ENCODE peak calls at places on chromosomes 4 and X, in nine cellular contexts. M is fibroblast of pulmonary artery; O is fibroblast of mammary gland; L is psoas muscle; H is HFFc6; A is mucosa of descending colon; V is stomach; Z is CD8-positive, alpha-beta T cell; S is epithelial cell of proximal tubule. D is an unnamed sample.

GRCh38 chr4:15005474-15006115 is 3.3 kb downstream of the CPEB2 start:
- DNase-seq in M (no peak), O (no peak), L (no peak), H (no peak), A (no peak), V (no peak), Z (no peak), S (no peak), D (no peak)

GRCh38 chr4:185222598-185222997 is 13.2 kb downstream of the SNX25 start:
- DNase-seq in M (no peak), O (peak), L (no peak), H (peak), A (no peak), V (no peak), Z (no peak), S (no peak), D (peak)

GRCh38 chr4:80186666-80187065 is 10.6 kb upstream of the PRDM8 start:
- DNase-seq in M (no peak), O (no peak), L (no peak), H (no peak), A (no peak), V (no peak), Z (no peak), S (no peak), D (no peak)

GRCh38 chrX:31057291-31057690 is 14.6 kb downstream of the FTHL17 start:
- DNase-seq in M (no peak), O (no peak), L (no peak), H (no peak), A (no peak), V (no peak), Z (no peak), S (no peak), D (no peak)

GRCh38 chrX:47198026-47198686 is 4.5 kb downstream of the UBA1 start:
- DNase-seq in M (peak), O (no peak), L (peak), H (no peak), A (no peak), V (no peak), Z (no peak), S (no peak), D (no peak)

GRCh38 chr4:115781528-115782146 is 668.2 kb upstream of the NDST4 start:
- DNase-seq in M (no peak), O (no peak), L (no peak), H (no peak), A (no peak), V (no peak), Z (no peak), S (no peak), D (no peak)

GRCh38 chrX:56564182-56564885 is 907 bp downstream of the UBQLN2 start:
- DNase-seq in M (peak), O (peak), L (peak), H (peak), A (peak), V (no peak), Z (peak), S (peak), D (no peak)

GRCh38 chrX:10633722-10634121 is 13.3 kb upstream of the MID1 start:
- DNase-seq in M (peak), O (peak), L (no peak), H (peak), A (no peak), V (no peak), Z (no peak), S (peak), D (no peak)

GRCh38 chr4:81919238-81919637 is 447.5 kb upstream of the RASGEF1B start:
- DNase-seq in M (peak), O (peak), L (no peak), H (no peak), A (no peak), V (no peak), Z (no peak), S (peak), D (no peak)

GRCh38 chr4:168319486-168320019 is 1.0 kb upstream of the DDX60 start:
- DNase-seq in M (no peak), O (no peak), L (no peak), H (no peak), A (no peak), V (no peak), Z (no peak), S (no peak), D (no peak)

GRCh38 chr4:6582889-6583504 is 8.0 kb downstream of the MAN2B2 start:
- DNase-seq in M (peak), O (peak), L (no peak), H (peak), A (peak), V (no peak), Z (no peak), S (no peak), D (no peak)

GRCh38 chrX:155028749-155029360 is 2.2 kb downstream of the FUNDC2 start:
- DNase-seq in M (peak), O (peak), L (no peak), H (no peak), A (no peak), V (no peak), Z (no peak), S (no peak), D (no peak)

GRCh38 chrX:129930941-129931410 is 25.0 kb downstream of the UTP14A start:
- DNase-seq in M (peak), O (no peak), L (no peak), H (no peak), A (no peak), V (no peak), Z (no peak), S (no peak), D (no peak)

GRCh38 chr4:575281-576141 is 584 bp downstream of the TMEM271 start:
- DNase-seq in M (peak), O (peak), L (no peak), H (no peak), A (no peak), V (no peak), Z (no peak), S (no peak), D (peak)

GRCh38 chr4:5660185-5660584 is 48.2 kb downstream of the EVC2 start:
- DNase-seq in M (peak), O (peak), L (no peak), H (peak), A (no peak), V (no peak), Z (no peak), S (peak), D (no peak)

GRCh38 chr4:112210777-112211176 is 20.8 kb upstream of the AP1AR start:
- DNase-seq in M (no peak), O (peak), L (no peak), H (no peak), A (no peak), V (no peak), Z (no peak), S (no peak), D (no peak)

GRCh38 chrX:103585421-103586313 is at the start of gene TCEAL4:
- DNase-seq in M (peak), O (peak), L (peak), H (no peak), A (peak), V (peak), Z (peak), S (no peak), D (no peak)

GRCh38 chrX:15820106-15821073 is 30.1 kb downstream of the ZRSR2 start:
- DNase-seq in M (no peak), O (peak), L (no peak), H (no peak), A (no peak), V (no peak), Z (no peak), S (no peak), D (no peak)

GRCh38 chrX:57211906-57212305 is 74.6 kb upstream of the FAAH2 start:
- DNase-seq in M (no peak), O (no peak), L (no peak), H (no peak), A (no peak), V (no peak), Z (no peak), S (no peak), D (no peak)

GRCh38 chr4:108072300-108072699 is 82.6 kb downstream of the HADH start:
- DNase-seq in M (no peak), O (no peak), L (no peak), H (no peak), A (peak), V (no peak), Z (peak), S (no peak), D (no peak)

GRCh38 chr4:140252144-140252741 is 98.3 kb upstream of the MAML3 start:
- DNase-seq in M (no peak), O (no peak), L (peak), H (no peak), A (peak), V (peak), Z (no peak), S (no peak), D (no peak)

GRCh38 chr4:177964693-177965168 is 522.5 kb upstream of the AGA start:
- DNase-seq in M (peak), O (peak), L (no peak), H (peak), A (no peak), V (no peak), Z (no peak), S (peak), D (no peak)

GRCh38 chr4:147057631-147057980 is 111.9 kb upstream of the TTC29 start:
- DNase-seq in M (peak), O (peak), L (no peak), H (no peak), A (no peak), V (no peak), Z (no peak), S (peak), D (no peak)

GRCh38 chr4:188275686-188276085 is 136.4 kb downstream of the TRIML1 start:
- DNase-seq in M (no peak), O (no peak), L (no peak), H (no peak), A (no peak), V (no peak), Z (no peak), S (no peak), D (no peak)

GRCh38 chr4:153595894-153596601 is 88.0 kb upstream of the TLR2 start:
- DNase-seq in M (no peak), O (no peak), L (no peak), H (no peak), A (no peak), V (no peak), Z (no peak), S (no peak), D (no peak)
- TF ChIP-seq CTCF in M (no peak), O (no peak), L (no peak), H (no peak), A (no peak), V (no peak), Z (no peak), S (no peak), D (no peak)

GRCh38 chr4:137610960-137611359 is 78.7 kb upstream of the PCDH18 start:
- DNase-seq in M (peak), O (peak), L (no peak), H (peak), A (no peak), V (no peak), Z (no peak), S (no peak), D (no peak)
- TF ChIP-seq CTCF in M (peak), O (peak), L (peak), H (peak), A (no peak), V (peak), Z (no peak), S (peak), D (peak)

GRCh38 chr4:95398217-95398616 is 150.6 kb downstream of the UNC5C start:
- DNase-seq in M (no peak), O (no peak), L (no peak), H (no peak), A (no peak), V (no peak), Z (no peak), S (no peak), D (no peak)

GRCh38 chr4:95394733-95395306 is 154.0 kb downstream of the UNC5C start:
- DNase-seq in M (no peak), O (no peak), L (no peak), H (no peak), A (no peak), V (no peak), Z (no peak), S (peak), D (no peak)

GRCh38 chr4:95388911-95389310 is 159.9 kb downstream of the UNC5C start:
- DNase-seq in M (no peak), O (no peak), L (no peak), H (no peak), A (no peak), V (no peak), Z (no peak), S (peak), D (no peak)

GRCh38 chr4:95392886-95393285 is 155.9 kb downstream of the UNC5C start:
- DNase-seq in M (no peak), O (no peak), L (no peak), H (no peak), A (no peak), V (no peak), Z (no peak), S (no peak), D (no peak)

GRCh38 chr4:95393821-95394220 is 155.0 kb downstream of the UNC5C start:
- DNase-seq in M (no peak), O (no peak), L (no peak), H (no peak), A (no peak), V (no peak), Z (no peak), S (no peak), D (no peak)
- TF ChIP-seq CTCF in M (no peak), O (no peak), L (no peak), H (no peak), A (no peak), V (no peak), Z (no peak), S (no peak), D (no peak)

GRCh38 chrX:72573158-72573511 is 492 bp upstream of the HDAC8 start:
- DNase-seq in M (no peak), O (no peak), L (no peak), H (no peak), A (no peak), V (no peak), Z (no peak), S (no peak), D (no peak)

GRCh38 chrX:72568406-72569092 is 4.1 kb downstream of the HDAC8 start:
- DNase-seq in M (peak), O (peak), L (no peak), H (peak), A (no peak), V (no peak), Z (no peak), S (no peak), D (peak)

GRCh38 chrX:72566448-72566847 is 6.2 kb downstream of the HDAC8 start:
- DNase-seq in M (no peak), O (no peak), L (no peak), H (no peak), A (no peak), V (no peak), Z (no peak), S (no peak), D (no peak)

GRCh38 chrX:72572248-72573157 is at the start of gene HDAC8:
- DNase-seq in M (peak), O (peak), L (peak), H (peak), A (peak), V (peak), Z (peak), S (peak), D (peak)

DNA sequence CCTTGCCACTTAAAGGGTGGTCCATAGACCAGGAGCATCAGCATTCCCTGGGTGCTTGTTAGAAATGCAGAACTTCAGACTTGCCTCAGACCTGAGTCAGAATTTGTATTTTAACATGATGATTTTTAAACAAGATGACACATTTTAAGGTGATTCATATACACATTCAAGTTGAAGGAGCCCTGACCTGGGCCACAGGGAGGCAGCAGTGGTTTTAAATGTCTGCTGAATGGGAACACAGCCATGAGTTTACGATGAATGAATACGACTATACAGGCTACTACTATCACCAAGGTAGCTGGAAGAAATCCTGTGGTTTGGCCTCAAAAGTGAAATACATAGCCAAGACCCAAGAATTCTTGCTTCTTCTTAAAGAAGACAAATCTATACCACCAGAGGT is 2.9 kb downstream of the HDAC8 start:
- DNase-seq in M (peak), O (peak), L (no peak), H (peak), A (no peak), V (no peak), Z (no peak), S (no peak), D (peak)
- TF ChIP-seq CTCF in M (peak), O (peak), L (no peak), H (peak), A (no peak), V (no peak), Z (no peak), S (peak), D (peak)

DNA sequence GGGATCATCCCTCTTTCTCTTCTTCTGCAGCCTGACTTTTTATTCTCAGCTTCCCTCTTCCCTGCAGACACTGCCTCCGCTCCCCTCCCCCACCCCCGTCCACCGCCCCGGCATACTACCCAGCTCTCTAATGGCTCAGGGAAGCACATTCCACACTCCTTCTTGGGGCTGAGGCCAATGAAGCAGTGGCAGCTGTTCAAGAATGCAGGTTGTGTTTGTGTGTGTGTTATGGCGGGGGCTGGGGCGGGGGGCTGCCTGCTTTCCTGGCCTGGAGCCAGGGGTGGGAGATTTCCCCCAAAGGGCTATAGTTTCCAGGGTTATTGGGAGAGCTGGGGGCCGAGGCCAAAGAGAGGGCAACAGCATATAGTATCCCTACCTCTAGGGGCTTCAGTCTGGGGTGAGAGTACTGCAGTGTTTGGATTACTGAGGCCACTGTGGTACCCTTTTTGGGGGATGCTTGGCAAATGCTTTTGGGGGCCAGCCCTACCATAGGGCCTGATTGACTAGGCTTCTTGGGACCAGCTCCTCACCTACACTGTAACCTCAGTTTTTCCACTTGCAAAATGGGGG is 149.5 kb downstream of the EFNB1 start:
- DNase-seq in M (peak), O (peak), L (no peak), H (no peak), A (no peak), V (no peak), Z (no peak), S (no peak), D (no peak)
- TF ChIP-seq CTCF in M (no peak), O (no peak), L (no peak), H (no peak), A (no peak), V (no peak), Z (no peak), S (no peak), D (no peak)

GRCh38 chrX:81957318-81957717 is 755.4 kb downstream of the SH3BGRL start:
- DNase-seq in M (peak), O (peak), L (no peak), H (no peak), A (no peak), V (no peak), Z (no peak), S (no peak), D (no peak)

DNA sequence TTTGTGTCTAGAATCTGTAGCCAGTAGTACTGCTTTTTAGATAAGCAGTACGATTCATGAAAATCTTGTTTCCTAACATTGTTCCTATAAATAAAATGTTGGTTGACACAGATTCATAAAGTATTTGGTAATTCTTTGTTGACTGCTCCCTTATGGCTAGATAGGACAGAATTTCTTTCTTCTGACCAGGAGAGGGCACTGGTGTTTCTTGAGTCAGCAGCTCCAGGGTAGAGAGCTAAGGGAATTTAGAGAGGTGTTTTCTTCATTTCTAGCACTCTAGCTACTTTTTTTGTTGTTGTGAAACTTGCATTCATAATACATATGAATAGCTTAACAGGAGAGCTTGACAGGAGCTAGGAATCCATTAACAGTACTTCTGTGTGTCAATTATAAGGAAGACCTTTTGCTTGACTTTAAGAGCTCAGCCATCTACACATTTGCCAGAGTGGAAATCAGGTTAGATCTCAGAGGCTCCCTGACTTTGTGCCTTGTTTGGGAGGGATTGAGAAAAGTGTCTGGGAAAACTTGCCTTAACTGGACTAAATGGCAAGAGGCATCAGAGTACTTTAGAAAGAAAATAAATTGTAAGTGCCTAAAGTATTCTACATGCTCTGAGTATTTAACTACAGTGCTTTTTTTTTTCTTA is 756.1 kb downstream of the SH3BGRL start:
- DNase-seq in M (no peak), O (peak), L (no peak), H (no peak), A (no peak), V (no peak), Z (no peak), S (no peak), D (no peak)
- TF ChIP-seq CTCF in M (no peak), O (peak), L (peak), H (no peak), A (no peak), V (no peak), Z (no peak), S (peak), D (no peak)

D was measured in AG09309.